ENCODE peak calls at places on chromosomes 3 and 15, in nine cellular contexts. J, V, A, X, E, F, P, W and N are unnamed samples.

GRCh38 chr3:193033381-193033780 is 115.7 kb upstream of the MB21D2 start:
- DNase-seq in F (no peak), W (no peak), X (no peak), P (no peak), V (no peak), A (no peak), J (no peak), E (no peak), N (no peak)

GRCh38 chr15:25234831-25235230 is 204.0 kb downstream of the UBE3A start:
- DNase-seq in X (no peak), F (no peak), V (no peak), J (no peak), W (no peak), A (no peak), E (no peak), P (no peak), N (no peak)

GRCh38 chr3:53730565-53730964 is 115.7 kb downstream of the CHDH start:
- DNase-seq in A (no peak), E (peak), V (peak), J (no peak), X (no peak), W (no peak), F (no peak), P (peak), N (peak)

GRCh38 chr3:195196266-195196665 is 74.7 kb downstream of the XXYLT1 start:
- DNase-seq in P (no peak), F (no peak), J (no peak), X (no peak), W (no peak), E (no peak), V (no peak), A (no peak), N (no peak)

GRCh38 chr3:45986303-45986982 is 9.2 kb downstream of the FYCO1 start:
- DNase-seq in X (peak), F (no peak), J (no peak), P (no peak), E (no peak), A (no peak), V (peak), W (no peak), N (no peak)

GRCh38 chr3:149527531-149528343 is 53.2 kb downstream of the TM4SF4 start:
- DNase-seq in E (no peak), J (no peak), X (peak), P (no peak), W (no peak), V (no peak), A (no peak), F (no peak), N (no peak)

GRCh38 chr3:58244186-58244585 is 6.6 kb downstream of the ABHD6 start:
- DNase-seq in A (no peak), V (no peak), F (no peak), W (no peak), J (no peak), P (no peak), E (no peak), X (no peak), N (no peak)

GRCh38 chr3:142664819-142665218 is 59.0 kb upstream of the TRPC1 start:
- DNase-seq in V (no peak), P (no peak), W (no peak), F (no peak), E (peak), A (no peak), J (no peak), X (no peak), N (no peak)

GRCh38 chr3:49702672-49703071 is 13.3 kb downstream of the RNF123 start:
- DNase-seq in A (no peak), X (no peak), J (no peak), E (no peak), P (no peak), F (no peak), V (no peak), W (no peak), N (no peak)

GRCh38 chr15:80386151-80386550 is 18.0 kb upstream of the ARNT2 start:
- DNase-seq in F (no peak), E (peak), X (no peak), P (no peak), V (no peak), W (no peak), J (no peak), A (no peak), N (no peak)

GRCh38 chr15:91857772-91858171 is 4.3 kb downstream of the SLCO3A1 start:
- DNase-seq in X (no peak), V (no peak), W (peak), J (peak), P (no peak), F (peak), A (peak), E (no peak), N (no peak)

GRCh38 chr3:141603473-141604035 is 116.7 kb downstream of the RASA2 start:
- DNase-seq in E (no peak), F (no peak), A (no peak), J (no peak), P (no peak), W (no peak), V (no peak), X (no peak), N (no peak)

GRCh38 chr15:74835312-74835823 is 7.6 kb downstream of the ULK3 start:
- DNase-seq in E (peak), W (peak), P (no peak), V (no peak), J (peak), A (peak), X (no peak), F (peak), N (peak)

GRCh38 chr15:76178321-76178720 is 118.5 kb downstream of the TMEM266 start:
- DNase-seq in J (no peak), W (no peak), E (no peak), A (no peak), V (no peak), P (no peak), F (no peak), X (no peak), N (no peak)

GRCh38 chr3:29618395-29619291 is 337.8 kb downstream of the RBMS3 start:
- DNase-seq in F (no peak), V (no peak), E (no peak), A (no peak), P (no peak), X (no peak), W (no peak), J (no peak), N (no peak)

GRCh38 chr3:10196389-10197052 is 31.8 kb downstream of the IRAK2 start:
- DNase-seq in J (no peak), P (no peak), W (no peak), X (no peak), F (no peak), V (peak), E (no peak), A (no peak), N (no peak)

GRCh38 chr3:44682182-44682896 is 30.1 kb upstream of the ZNF502 start:
- DNase-seq in A (no peak), P (no peak), X (no peak), F (no peak), W (no peak), E (no peak), V (no peak), J (no peak), N (no peak)

GRCh38 chr3:24145981-24146822 is 201.1 kb downstream of the NR1D2 start:
- DNase-seq in J (no peak), E (no peak), A (no peak), F (no peak), P (no peak), X (no peak), V (no peak), W (no peak), N (no peak)

GRCh38 chr3:183825380-183826161 is at the start of gene MAP6D1:
- DNase-seq in A (peak), E (peak), F (peak), X (peak), V (peak), W (peak), J (peak), P (peak), N (peak)

GRCh38 chr15:69457304-69458280 is 5.0 kb downstream of the RPLP1 start:
- DNase-seq in A (no peak), W (no peak), V (no peak), F (no peak), X (no peak), E (no peak), J (peak), P (no peak), N (no peak)

GRCh38 chr3:8500208-8500961 is 1.2 kb upstream of the LMCD1 start:
- DNase-seq in W (no peak), A (no peak), X (no peak), J (no peak), P (peak), E (peak), V (no peak), F (no peak), N (peak)

GRCh38 chr15:71707230-71708051 is 102.9 kb upstream of the NR2E3 start:
- DNase-seq in W (no peak), E (no peak), P (no peak), F (no peak), V (no peak), X (no peak), J (no peak), A (no peak), N (no peak)

GRCh38 chr15:25587616-25588340 is 149.0 kb upstream of the UBE3A start:
- DNase-seq in A (no peak), V (no peak), P (no peak), W (no peak), X (no peak), J (no peak), F (no peak), E (no peak), N (no peak)

GRCh38 chr15:89356634-89357298 is 22.1 kb upstream of the POLG start:
- DNase-seq in E (peak), V (no peak), J (peak), P (no peak), F (no peak), X (peak), W (no peak), A (peak), N (peak)

GRCh38 chr15:39411102-39411989 is 169.5 kb upstream of the THBS1 start:
- DNase-seq in W (no peak), V (no peak), E (no peak), F (no peak), X (no peak), J (no peak), A (peak), P (no peak), N (no peak)

GRCh38 chr3:170726976-170727661 is 141.2 kb upstream of the SLC7A14 start:
- DNase-seq in W (no peak), V (no peak), J (no peak), A (no peak), X (no peak), E (no peak), P (no peak), F (no peak), N (no peak)

GRCh38 chr3:110900583-110900982 is 171.0 kb upstream of the NECTIN3 start:
- DNase-seq in E (no peak), A (no peak), V (no peak), P (no peak), J (no peak), X (no peak), W (no peak), F (no peak), N (no peak)

GRCh38 chr3:18791752-18792151 is 356.6 kb upstream of the KCNH8 start:
- DNase-seq in W (no peak), J (no peak), V (no peak), E (no peak), F (no peak), P (no peak), X (no peak), A (no peak), N (no peak)

GRCh38 chr3:182136008-182136910 is 424.5 kb downstream of the SOX2 start:
- DNase-seq in V (no peak), J (no peak), X (peak), A (no peak), E (no peak), W (no peak), F (no peak), P (no peak), N (no peak)

GRCh38 chr15:78035319-78035718 is 42.2 kb downstream of the TBC1D2B start:
- DNase-seq in W (peak), V (no peak), P (no peak), X (no peak), A (no peak), E (no peak), J (no peak), F (no peak), N (no peak)

GRCh38 chr15:25830844-25831443 is 32.2 kb downstream of the ATP10A start:
- DNase-seq in A (no peak), E (no peak), P (no peak), J (no peak), F (no peak), V (peak), W (no peak), X (no peak), N (no peak)

GRCh38 chr3:188573286-188573928 is 419.4 kb downstream of the LPP start:
- DNase-seq in F (no peak), V (no peak), P (no peak), A (no peak), J (peak), E (no peak), X (no peak), W (no peak), N (peak)

GRCh38 chr3:190288836-190289235 is 33.4 kb downstream of the CLDN1 start:
- DNase-seq in P (no peak), J (no peak), E (no peak), W (no peak), X (no peak), A (no peak), V (no peak), F (no peak), N (no peak)

GRCh38 chr15:58269455-58270414 is 131.6 kb downstream of the AQP9 start:
- DNase-seq in V (no peak), E (peak), W (no peak), A (peak), F (peak), P (no peak), J (peak), X (peak), N (peak)

GRCh38 chr3:83195243-83195642 is 1433.8 kb upstream of the GBE1 start:
- DNase-seq in A (no peak), P (no peak), E (no peak), J (no peak), W (no peak), F (no peak), X (no peak), V (no peak), N (no peak)

GRCh38 chr3:141795719-141796435 is 32.7 kb downstream of the GRK7 start:
- DNase-seq in A (no peak), X (no peak), F (peak), P (no peak), W (peak), J (peak), E (no peak), V (peak), N (no peak)

GRCh38 chr3:12286927-12287726 is 1.7 kb upstream of the PPARG start:
- DNase-seq in F (no peak), P (no peak), J (no peak), X (no peak), A (peak), W (no peak), V (peak), E (no peak), N (no peak)

GRCh38 chr15:90838066-90838465 is 30.3 kb upstream of the FURIN start:
- DNase-seq in W (peak), P (no peak), F (peak), A (no peak), J (no peak), E (no peak), X (no peak), V (no peak), N (no peak)